ENCODE peak calls at places on chromosomes 4 and X, in four cellular contexts. One of them, this sample, is unnamed.
A peak's percentile ranks its signal among the peaks of the same experiment; 100 is the strongest.

GRCh38 chrX:15694968-15695451 is 30.4 kb upstream of the CLTRN start:
- DNase-seq in CD8-positive, alpha-beta memory T cell: no peak
- DNase-seq in neuronal stem cell: no peak
- DNase-seq in psoas muscle: no peak
- DNase-seq in this sample: no peak

GRCh38 chr4:110615366-110616161 is 7.3 kb downstream of the PITX2 start:
- DNase-seq in CD8-positive, alpha-beta memory T cell: no peak
- DNase-seq in neuronal stem cell: peak; percentile 58
- DNase-seq in psoas muscle: no peak
- DNase-seq in this sample: no peak

GRCh38 chrX:7261672-7262332 is 113.8 kb upstream of the PUDP start:
- DNase-seq in CD8-positive, alpha-beta memory T cell: no peak
- DNase-seq in neuronal stem cell: no peak
- DNase-seq in psoas muscle: no peak
- DNase-seq in this sample: no peak

GRCh38 chrX:18410038-18410437 is 15.4 kb upstream of the CDKL5 start:
- DNase-seq in CD8-positive, alpha-beta memory T cell: no peak
- DNase-seq in neuronal stem cell: no peak
- DNase-seq in psoas muscle: no peak
- DNase-seq in this sample: no peak

GRCh38 chr4:92257931-92258857 is 45.6 kb upstream of the GRID2 start:
- DNase-seq in CD8-positive, alpha-beta memory T cell: no peak
- DNase-seq in neuronal stem cell: no peak
- DNase-seq in psoas muscle: no peak
- DNase-seq in this sample: no peak

GRCh38 chr4:15182600-15183222 is 180.4 kb downstream of the CPEB2 start:
- DNase-seq in CD8-positive, alpha-beta memory T cell: no peak
- DNase-seq in neuronal stem cell: no peak
- DNase-seq in psoas muscle: no peak
- DNase-seq in this sample: no peak

GRCh38 chrX:134801267-134801666 is 143.0 kb upstream of the PLAC1 start:
- DNase-seq in CD8-positive, alpha-beta memory T cell: no peak
- DNase-seq in neuronal stem cell: no peak
- DNase-seq in psoas muscle: no peak
- DNase-seq in this sample: no peak

GRCh38 chr4:177444911-177445736 is 2.9 kb upstream of the AGA start:
- DNase-seq in CD8-positive, alpha-beta memory T cell: no peak
- DNase-seq in neuronal stem cell: no peak
- DNase-seq in psoas muscle: no peak
- DNase-seq in this sample: no peak

GRCh38 chrX:31894152-31894551 is 822.3 kb upstream of the FTHL17 start:
- DNase-seq in CD8-positive, alpha-beta memory T cell: no peak
- DNase-seq in neuronal stem cell: no peak
- DNase-seq in psoas muscle: no peak
- DNase-seq in this sample: no peak

GRCh38 chr4:7857993-7858392 is 81.7 kb downstream of the AFAP1 start:
- DNase-seq in CD8-positive, alpha-beta memory T cell: no peak
- DNase-seq in neuronal stem cell: no peak
- DNase-seq in psoas muscle: no peak
- DNase-seq in this sample: no peak

GRCh38 chr4:81096566-81096965 is 66.1 kb downstream of the BMP3 start:
- DNase-seq in CD8-positive, alpha-beta memory T cell: no peak
- DNase-seq in neuronal stem cell: no peak
- DNase-seq in psoas muscle: no peak
- DNase-seq in this sample: no peak

GRCh38 chr4:89111833-89112563 is 665 bp downstream of the TIGD2 start:
- DNase-seq in CD8-positive, alpha-beta memory T cell: no peak
- DNase-seq in neuronal stem cell: no peak
- DNase-seq in psoas muscle: no peak
- DNase-seq in this sample: no peak

GRCh38 chr4:1604181-1604705 is 79.9 kb downstream of the FAM53A start:
- DNase-seq in CD8-positive, alpha-beta memory T cell: no peak
- DNase-seq in neuronal stem cell: no peak
- DNase-seq in psoas muscle: peak; percentile 37
- DNase-seq in this sample: peak; percentile 29

GRCh38 chr4:141339966-141340365 is 119.3 kb downstream of the ZNF330 start:
- DNase-seq in CD8-positive, alpha-beta memory T cell: no peak
- DNase-seq in neuronal stem cell: no peak
- DNase-seq in psoas muscle: no peak
- DNase-seq in this sample: no peak

GRCh38 chr4:37648084-37648817 is 37.9 kb downstream of the RELL1 start:
- DNase-seq in CD8-positive, alpha-beta memory T cell: no peak
- DNase-seq in neuronal stem cell: no peak
- DNase-seq in psoas muscle: peak; percentile 82
- DNase-seq in this sample: peak; percentile 72

GRCh38 chr4:133584714-133585113 is 435.6 kb downstream of the PCDH10 start:
- DNase-seq in CD8-positive, alpha-beta memory T cell: no peak
- DNase-seq in neuronal stem cell: no peak
- DNase-seq in psoas muscle: no peak
- DNase-seq in this sample: no peak

DNA sequence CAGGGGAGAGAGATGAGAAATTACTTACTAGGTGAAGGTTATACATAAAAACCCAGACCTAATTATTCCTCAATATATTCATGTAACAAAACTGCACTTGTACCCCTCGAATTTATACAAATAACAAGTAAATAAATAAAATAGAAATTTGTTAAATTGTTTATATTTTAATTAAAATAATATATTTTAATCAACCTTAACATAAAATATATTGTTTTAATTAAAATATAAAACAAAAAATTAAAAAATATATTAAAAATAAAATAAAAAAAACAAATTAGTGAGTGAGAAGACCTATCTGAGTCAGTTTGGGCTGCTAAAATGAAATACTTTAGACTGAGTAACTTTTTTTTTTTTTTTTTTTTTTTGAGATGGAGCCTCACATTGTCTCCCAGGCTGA is 87.4 kb upstream of the PCDH7 start:
- DNase-seq in CD8-positive, alpha-beta memory T cell: no peak
- DNase-seq in neuronal stem cell: no peak
- DNase-seq in psoas muscle: no peak
- DNase-seq in this sample: no peak
- H3K9me3 ChIP-seq in CD8-positive, alpha-beta memory T cell: no peaks in the 10 kb centered on the region
- H3K9me3 ChIP-seq in neuronal stem cell: no peaks in the 10 kb centered on the region
- H3K9me3 ChIP-seq in psoas muscle: no peaks in the 10 kb centered on the region
- H3K9me3 ChIP-seq in this sample: no peaks in the 10 kb centered on the region

GRCh38 chr4:51845736-51846135 is 2.8 kb downstream of the DCUN1D4 start:
- DNase-seq in CD8-positive, alpha-beta memory T cell: no peak
- DNase-seq in neuronal stem cell: no peak
- DNase-seq in psoas muscle: no peak
- DNase-seq in this sample: no peak
- H3K27ac ChIP-seq in CD8-positive, alpha-beta memory T cell: no peak overlapping the region
- H3K27ac ChIP-seq in neuronal stem cell: no peak overlapping the region
- H3K27ac ChIP-seq in psoas muscle: no peak overlapping the region
- H3K27ac ChIP-seq in this sample: no peak overlapping the region

DNA sequence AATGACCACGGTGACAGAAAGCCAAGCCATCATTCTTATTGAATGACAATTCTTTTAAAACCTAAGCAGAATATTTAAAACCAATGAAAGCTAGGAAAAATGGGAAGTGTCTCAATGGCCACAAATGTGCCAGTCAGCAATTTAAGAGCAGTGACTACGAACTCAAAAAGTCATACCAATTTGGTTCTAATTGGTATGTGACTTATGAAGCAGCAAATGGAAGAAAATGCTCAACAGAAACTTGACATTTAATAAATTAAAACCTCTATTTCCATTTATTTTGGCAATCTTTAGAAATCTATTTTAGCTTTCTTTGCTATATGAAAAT is 25.7 kb upstream of the BCLAF3 start:
- DNase-seq in CD8-positive, alpha-beta memory T cell: no peak
- DNase-seq in neuronal stem cell: no peak
- DNase-seq in psoas muscle: no peak
- DNase-seq in this sample: no peak
- H3K9me3 ChIP-seq in CD8-positive, alpha-beta memory T cell: no peaks in the 10 kb centered on the region
- H3K9me3 ChIP-seq in neuronal stem cell: no peaks in the 10 kb centered on the region
- H3K9me3 ChIP-seq in psoas muscle: peaks cover 7% of the 10 kb centered on the region
- H3K9me3 ChIP-seq in this sample: no peaks in the 10 kb centered on the region

GRCh38 chr4:139295317-139296299 is 5.7 kb upstream of the NAA15 start:
- DNase-seq in CD8-positive, alpha-beta memory T cell: peak; percentile 97
- DNase-seq in neuronal stem cell: peak; percentile 89
- DNase-seq in psoas muscle: peak; percentile 99
- DNase-seq in this sample: peak; percentile 100
- H3K27ac ChIP-seq in CD8-positive, alpha-beta memory T cell: peak overlapping the region; percentile 91
- H3K27ac ChIP-seq in neuronal stem cell: no peak overlapping the region
- H3K27ac ChIP-seq in psoas muscle: peak overlapping the region; percentile 99
- H3K27ac ChIP-seq in this sample: peak overlapping the region; percentile 61

GRCh38 chr4:10947898-10948297 is 263.3 kb upstream of the CLNK start:
- DNase-seq in CD8-positive, alpha-beta memory T cell: no peak
- DNase-seq in neuronal stem cell: no peak
- DNase-seq in psoas muscle: no peak
- DNase-seq in this sample: no peak

GRCh38 chr4:10944321-10944720 is 259.8 kb upstream of the CLNK start:
- DNase-seq in CD8-positive, alpha-beta memory T cell: no peak
- DNase-seq in neuronal stem cell: no peak
- DNase-seq in psoas muscle: no peak
- DNase-seq in this sample: no peak

DNA sequence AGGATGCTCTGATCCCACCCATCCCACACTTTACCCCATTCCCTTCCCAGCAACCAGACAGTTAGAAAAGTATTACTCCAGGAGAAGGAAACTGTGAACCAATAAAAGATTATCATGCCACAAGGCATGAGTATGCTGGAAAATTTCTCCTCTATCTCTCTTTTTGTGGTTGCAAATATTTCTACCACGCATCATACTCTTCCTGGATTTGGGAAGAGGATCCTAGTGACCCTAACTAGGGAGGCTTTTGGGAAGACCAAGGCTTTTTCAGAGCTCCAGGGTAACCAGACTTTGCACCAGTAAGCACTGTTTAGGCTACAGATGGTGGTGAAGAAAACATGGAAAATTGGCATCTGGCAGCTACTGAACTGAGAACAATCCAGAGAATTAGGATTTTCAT is 257.6 kb upstream of the CLNK start:
- DNase-seq in CD8-positive, alpha-beta memory T cell: no peak
- DNase-seq in neuronal stem cell: no peak
- DNase-seq in psoas muscle: no peak
- DNase-seq in this sample: no peak
- H3K9me3 ChIP-seq in CD8-positive, alpha-beta memory T cell: peaks cover 5% of the 10 kb centered on the region
- H3K9me3 ChIP-seq in neuronal stem cell: peaks cover 12% of the 10 kb centered on the region
- H3K9me3 ChIP-seq in psoas muscle: no peaks in the 10 kb centered on the region
- H3K9me3 ChIP-seq in this sample: peaks cover 2% of the 10 kb centered on the region

GRCh38 chr4:2856266-2856665 is 12.6 kb downstream of the ADD1 start:
- DNase-seq in CD8-positive, alpha-beta memory T cell: no peak
- DNase-seq in neuronal stem cell: no peak
- DNase-seq in psoas muscle: no peak
- DNase-seq in this sample: no peak

GRCh38 chr4:2859514-2859913 is 15.9 kb downstream of the ADD1 start:
- DNase-seq in CD8-positive, alpha-beta memory T cell: no peak
- DNase-seq in neuronal stem cell: no peak
- DNase-seq in psoas muscle: no peak
- DNase-seq in this sample: no peak

GRCh38 chr4:2860391-2861348 is 17.0 kb downstream of the ADD1 start:
- DNase-seq in CD8-positive, alpha-beta memory T cell: no peak
- DNase-seq in neuronal stem cell: no peak
- DNase-seq in psoas muscle: peak; percentile 59
- DNase-seq in this sample: peak; percentile 86

GRCh38 chr4:2857349-2857927 is 13.8 kb downstream of the ADD1 start:
- DNase-seq in CD8-positive, alpha-beta memory T cell: no peak
- DNase-seq in neuronal stem cell: no peak
- DNase-seq in psoas muscle: no peak
- DNase-seq in this sample: no peak

GRCh38 chr4:2858451-2859217 is 15.0 kb downstream of the ADD1 start:
- DNase-seq in CD8-positive, alpha-beta memory T cell: no peak
- DNase-seq in neuronal stem cell: no peak
- DNase-seq in psoas muscle: no peak
- DNase-seq in this sample: peak; percentile 38
- H3K27ac ChIP-seq in CD8-positive, alpha-beta memory T cell: no peak overlapping the region
- H3K27ac ChIP-seq in neuronal stem cell: no peak overlapping the region
- H3K27ac ChIP-seq in psoas muscle: peak overlapping the region; percentile 81
- H3K27ac ChIP-seq in this sample: peak overlapping the region; percentile 85